ENCODE peak calls at places on chromosomes 7 and 10, in eight cellular contexts. One of them, this sample, is unnamed.

GRCh38 chr10:7634142-7634894 is 32.4 kb downstream of the ITIH5 start:
- DNase-seq in pons: peak
- DNase-seq in cardiac fibroblast: no peak
- DNase-seq in activated CD4-positive, CD25-positive, alpha-beta regulatory T cell: no peak
- DNase-seq in Calu3: no peak
- DNase-seq in GM10248: no peak
- DNase-seq in GM23338: no peak
- DNase-seq in T-helper 1 cell: no peak
- DNase-seq in this sample: no peak

GRCh38 chr10:80196270-80196949 is 8.9 kb downstream of the ANXA11 start:
- DNase-seq in pons: no peak
- DNase-seq in cardiac fibroblast: no peak
- DNase-seq in activated CD4-positive, CD25-positive, alpha-beta regulatory T cell: no peak
- DNase-seq in Calu3: peak
- DNase-seq in GM10248: peak
- DNase-seq in GM23338: no peak
- DNase-seq in T-helper 1 cell: peak
- DNase-seq in this sample: peak

GRCh38 chr7:584122-584465 is 64.4 kb upstream of the PDGFA start:
- DNase-seq in pons: no peak
- DNase-seq in cardiac fibroblast: no peak
- DNase-seq in activated CD4-positive, CD25-positive, alpha-beta regulatory T cell: peak
- DNase-seq in Calu3: no peak
- DNase-seq in GM10248: no peak
- DNase-seq in GM23338: no peak
- DNase-seq in T-helper 1 cell: peak
- DNase-seq in this sample: no peak

GRCh38 chr10:16993186-16993585 is 136.4 kb downstream of the CUBN start:
- DNase-seq in pons: no peak
- DNase-seq in cardiac fibroblast: no peak
- DNase-seq in activated CD4-positive, CD25-positive, alpha-beta regulatory T cell: no peak
- DNase-seq in Calu3: no peak
- DNase-seq in GM10248: no peak
- DNase-seq in GM23338: no peak
- DNase-seq in T-helper 1 cell: no peak
- DNase-seq in this sample: no peak

GRCh38 chr7:25947669-25948516 is 204.1 kb upstream of the NFE2L3 start:
- DNase-seq in pons: no peak
- DNase-seq in cardiac fibroblast: no peak
- DNase-seq in activated CD4-positive, CD25-positive, alpha-beta regulatory T cell: no peak
- DNase-seq in Calu3: no peak
- DNase-seq in GM10248: no peak
- DNase-seq in GM23338: no peak
- DNase-seq in T-helper 1 cell: no peak
- DNase-seq in this sample: no peak

GRCh38 chr7:158585721-158586498 is 1.7 kb downstream of the PTPRN2 start:
- DNase-seq in pons: no peak
- DNase-seq in cardiac fibroblast: no peak
- DNase-seq in activated CD4-positive, CD25-positive, alpha-beta regulatory T cell: no peak
- DNase-seq in Calu3: no peak
- DNase-seq in GM10248: no peak
- DNase-seq in GM23338: peak
- DNase-seq in T-helper 1 cell: no peak
- DNase-seq in this sample: no peak

GRCh38 chr10:46546591-46547330 is 9.7 kb downstream of the GPRIN2 start:
- DNase-seq in pons: no peak
- DNase-seq in cardiac fibroblast: no peak
- DNase-seq in activated CD4-positive, CD25-positive, alpha-beta regulatory T cell: no peak
- DNase-seq in Calu3: peak
- DNase-seq in GM10248: no peak
- DNase-seq in GM23338: no peak
- DNase-seq in T-helper 1 cell: no peak
- DNase-seq in this sample: no peak

GRCh38 chr10:105742184-105742583 is 1101.1 kb downstream of the SORCS3 start:
- DNase-seq in pons: no peak
- DNase-seq in cardiac fibroblast: no peak
- DNase-seq in activated CD4-positive, CD25-positive, alpha-beta regulatory T cell: no peak
- DNase-seq in Calu3: no peak
- DNase-seq in GM10248: no peak
- DNase-seq in GM23338: no peak
- DNase-seq in T-helper 1 cell: no peak
- DNase-seq in this sample: no peak

GRCh38 chr7:81583882-81584533 is 185.8 kb downstream of the HGF start:
- DNase-seq in pons: no peak
- DNase-seq in cardiac fibroblast: peak
- DNase-seq in activated CD4-positive, CD25-positive, alpha-beta regulatory T cell: no peak
- DNase-seq in Calu3: no peak
- DNase-seq in GM10248: no peak
- DNase-seq in GM23338: no peak
- DNase-seq in T-helper 1 cell: no peak
- DNase-seq in this sample: no peak

GRCh38 chr7:1255083-1255816 is 22.6 kb downstream of the UNCX start:
- DNase-seq in pons: no peak
- DNase-seq in cardiac fibroblast: no peak
- DNase-seq in activated CD4-positive, CD25-positive, alpha-beta regulatory T cell: no peak
- DNase-seq in Calu3: no peak
- DNase-seq in GM10248: no peak
- DNase-seq in GM23338: no peak
- DNase-seq in T-helper 1 cell: no peak
- DNase-seq in this sample: no peak

GRCh38 chr10:122040786-122041185 is 51.8 kb downstream of the TACC2 start:
- DNase-seq in pons: no peak
- DNase-seq in cardiac fibroblast: no peak
- DNase-seq in activated CD4-positive, CD25-positive, alpha-beta regulatory T cell: no peak
- DNase-seq in Calu3: no peak
- DNase-seq in GM10248: no peak
- DNase-seq in GM23338: no peak
- DNase-seq in T-helper 1 cell: no peak
- DNase-seq in this sample: no peak

GRCh38 chr10:396107-396506 is 260.9 kb downstream of the ZMYND11 start:
- DNase-seq in pons: no peak
- DNase-seq in cardiac fibroblast: no peak
- DNase-seq in activated CD4-positive, CD25-positive, alpha-beta regulatory T cell: no peak
- DNase-seq in Calu3: no peak
- DNase-seq in GM10248: no peak
- DNase-seq in GM23338: no peak
- DNase-seq in T-helper 1 cell: no peak
- DNase-seq in this sample: no peak

GRCh38 chr10:8060010-8060703 is 5.7 kb downstream of the GATA3 start:
- DNase-seq in pons: no peak
- DNase-seq in cardiac fibroblast: no peak
- DNase-seq in activated CD4-positive, CD25-positive, alpha-beta regulatory T cell: no peak
- DNase-seq in Calu3: no peak
- DNase-seq in GM10248: no peak
- DNase-seq in GM23338: peak
- DNase-seq in T-helper 1 cell: no peak
- DNase-seq in this sample: no peak

GRCh38 chr7:9302436-9302835 is 869.0 kb downstream of the NXPH1 start:
- DNase-seq in pons: no peak
- DNase-seq in cardiac fibroblast: no peak
- DNase-seq in activated CD4-positive, CD25-positive, alpha-beta regulatory T cell: no peak
- DNase-seq in Calu3: no peak
- DNase-seq in GM10248: no peak
- DNase-seq in GM23338: no peak
- DNase-seq in T-helper 1 cell: no peak
- DNase-seq in this sample: no peak